ENCODE peak calls at places on chromosome 16, in six cellular contexts. One of them, this sample, is unnamed.

GRCh38 chr16:12392585-12393089 is 411.1 kb downstream of the CPPED1 start:
- DNase-seq in A549: no peak
- DNase-seq in HepG2: no peak
- DNase-seq in GM12878: no peak
- DNase-seq in endothelial cell of umbilical vein: no peak
- DNase-seq in K562: no peak
- DNase-seq in this sample: no peak

GRCh38 chr16:66926171-66926570 is 836 bp upstream of the RRAD start:
- DNase-seq in A549: no peak
- DNase-seq in HepG2: no peak
- DNase-seq in GM12878: no peak
- DNase-seq in endothelial cell of umbilical vein: no peak
- DNase-seq in K562: no peak
- DNase-seq in this sample: no peak

GRCh38 chr16:21574372-21574771 is 25.0 kb upstream of the METTL9 start:
- DNase-seq in A549: no peak
- DNase-seq in HepG2: no peak
- DNase-seq in GM12878: no peak
- DNase-seq in endothelial cell of umbilical vein: no peak
- DNase-seq in K562: no peak
- DNase-seq in this sample: no peak

GRCh38 chr16:51938861-51939260 is 608.1 kb downstream of the TOX3 start:
- DNase-seq in A549: no peak
- DNase-seq in HepG2: no peak
- DNase-seq in GM12878: no peak
- DNase-seq in endothelial cell of umbilical vein: no peak
- DNase-seq in K562: no peak
- DNase-seq in this sample: no peak

GRCh38 chr16:8660841-8661301 is 13.5 kb upstream of the ABAT start:
- DNase-seq in A549: peak
- DNase-seq in HepG2: peak
- DNase-seq in GM12878: no peak
- DNase-seq in endothelial cell of umbilical vein: peak
- DNase-seq in K562: peak
- DNase-seq in this sample: peak

GRCh38 chr16:84660973-84661372 is 12.7 kb downstream of the KLHL36 start:
- DNase-seq in A549: no peak
- DNase-seq in HepG2: no peak
- DNase-seq in GM12878: no peak
- DNase-seq in endothelial cell of umbilical vein: peak
- DNase-seq in K562: no peak
- DNase-seq in this sample: no peak

GRCh38 chr16:28309811-28310311 is 17.5 kb downstream of the SBK1 start:
- DNase-seq in A549: no peak
- DNase-seq in HepG2: no peak
- DNase-seq in GM12878: no peak
- DNase-seq in endothelial cell of umbilical vein: no peak
- DNase-seq in K562: peak
- DNase-seq in this sample: peak

GRCh38 chr16:72125635-72126428 is 32.2 kb downstream of the DHX38 start:
- DNase-seq in A549: no peak
- DNase-seq in HepG2: no peak
- DNase-seq in GM12878: no peak
- DNase-seq in endothelial cell of umbilical vein: no peak
- DNase-seq in K562: no peak
- DNase-seq in this sample: peak

GRCh38 chr16:28100810-28101532 is 37.5 kb upstream of the GSG1L start:
- DNase-seq in A549: no peak
- DNase-seq in HepG2: no peak
- DNase-seq in GM12878: no peak
- DNase-seq in endothelial cell of umbilical vein: no peak
- DNase-seq in K562: no peak
- DNase-seq in this sample: no peak

GRCh38 chr16:68380676-68381362 is 67.5 kb downstream of the SMPD3 start:
- DNase-seq in A549: no peak
- DNase-seq in HepG2: no peak
- DNase-seq in GM12878: no peak
- DNase-seq in endothelial cell of umbilical vein: no peak
- DNase-seq in K562: no peak
- DNase-seq in this sample: no peak

GRCh38 chr16:25192096-25192495 is 24.7 kb upstream of the AQP8 start:
- DNase-seq in A549: no peak
- DNase-seq in HepG2: no peak
- DNase-seq in GM12878: no peak
- DNase-seq in endothelial cell of umbilical vein: no peak
- DNase-seq in K562: no peak
- DNase-seq in this sample: no peak

GRCh38 chr16:50826797-50827316 is 85.0 kb downstream of the CYLD start:
- DNase-seq in A549: no peak
- DNase-seq in HepG2: no peak
- DNase-seq in GM12878: no peak
- DNase-seq in endothelial cell of umbilical vein: no peak
- DNase-seq in K562: no peak
- DNase-seq in this sample: no peak

GRCh38 chr16:84013787-84014569 is 28.6 kb downstream of the SLC38A8 start:
- DNase-seq in A549: peak
- DNase-seq in HepG2: peak
- DNase-seq in GM12878: peak
- DNase-seq in endothelial cell of umbilical vein: peak
- DNase-seq in K562: peak
- DNase-seq in this sample: peak

GRCh38 chr16:12177643-12178042 is 201.1 kb downstream of the SNX29 start:
- DNase-seq in A549: no peak
- DNase-seq in HepG2: no peak
- DNase-seq in GM12878: no peak
- DNase-seq in endothelial cell of umbilical vein: no peak
- DNase-seq in K562: no peak
- DNase-seq in this sample: no peak

GRCh38 chr16:66842765-66843164 is 1.4 kb upstream of the CA7 start:
- DNase-seq in A549: no peak
- DNase-seq in HepG2: no peak
- DNase-seq in GM12878: no peak
- DNase-seq in endothelial cell of umbilical vein: no peak
- DNase-seq in K562: no peak
- DNase-seq in this sample: no peak

GRCh38 chr16:70751593-70751992 is 49.4 kb downstream of the VAC14 start:
- DNase-seq in A549: no peak
- DNase-seq in HepG2: no peak
- DNase-seq in GM12878: no peak
- DNase-seq in endothelial cell of umbilical vein: no peak
- DNase-seq in K562: no peak
- DNase-seq in this sample: peak

GRCh38 chr16:67236551-67237395 is 9.8 kb downstream of the TMEM208 start:
- DNase-seq in A549: peak
- DNase-seq in HepG2: peak
- DNase-seq in GM12878: no peak
- DNase-seq in endothelial cell of umbilical vein: peak
- DNase-seq in K562: peak
- DNase-seq in this sample: peak

GRCh38 chr16:85863384-85863774 is 35.6 kb upstream of the IRF8 start:
- DNase-seq in A549: no peak
- DNase-seq in HepG2: no peak
- DNase-seq in GM12878: no peak
- DNase-seq in endothelial cell of umbilical vein: no peak
- DNase-seq in K562: no peak
- DNase-seq in this sample: no peak

GRCh38 chr16:12300946-12301500 is 324.5 kb downstream of the SNX29 start:
- DNase-seq in A549: no peak
- DNase-seq in HepG2: no peak
- DNase-seq in GM12878: no peak
- DNase-seq in endothelial cell of umbilical vein: no peak
- DNase-seq in K562: no peak
- DNase-seq in this sample: no peak

GRCh38 chr16:80045944-80046660 is 445.6 kb upstream of the MAF start:
- DNase-seq in A549: no peak
- DNase-seq in HepG2: no peak
- DNase-seq in GM12878: no peak
- DNase-seq in endothelial cell of umbilical vein: no peak
- DNase-seq in K562: no peak
- DNase-seq in this sample: no peak

GRCh38 chr16:4682616-4683254 is 10.6 kb upstream of the NUDT16L1 start:
- DNase-seq in A549: no peak
- DNase-seq in HepG2: peak
- DNase-seq in GM12878: no peak
- DNase-seq in endothelial cell of umbilical vein: no peak
- DNase-seq in K562: peak
- DNase-seq in this sample: peak

GRCh38 chr16:12308060-12308459 is 331.5 kb downstream of the SNX29 start:
- DNase-seq in A549: no peak
- DNase-seq in HepG2: no peak
- DNase-seq in GM12878: no peak
- DNase-seq in endothelial cell of umbilical vein: no peak
- DNase-seq in K562: no peak
- DNase-seq in this sample: no peak

GRCh38 chr16:30782486-30783279 is 4.3 kb downstream of the ZNF629 start:
- DNase-seq in A549: no peak
- DNase-seq in HepG2: no peak
- DNase-seq in GM12878: no peak
- DNase-seq in endothelial cell of umbilical vein: no peak
- DNase-seq in K562: no peak
- DNase-seq in this sample: no peak

DNA sequence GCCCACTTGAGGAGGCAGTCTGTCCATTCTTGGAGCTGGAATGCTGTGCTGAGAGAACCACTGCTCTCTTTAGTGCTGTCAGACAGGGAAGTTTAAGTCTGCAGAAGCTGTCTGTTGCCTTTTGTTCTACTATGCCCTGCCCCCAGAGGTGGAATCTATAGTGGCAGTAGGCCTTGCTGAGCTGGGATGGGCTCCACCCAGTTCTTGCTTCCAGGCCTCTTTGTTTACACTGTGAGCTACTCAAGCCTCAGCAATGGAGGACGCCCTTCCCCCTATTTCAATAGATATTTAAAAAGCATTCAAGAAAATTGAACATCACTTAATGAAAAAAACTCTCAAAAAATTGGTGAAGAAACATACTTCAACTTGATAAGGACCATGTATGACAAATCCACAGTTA is 313.5 kb downstream of the PHKB start:
- DNase-seq in A549: no peak
- DNase-seq in HepG2: peak
- DNase-seq in GM12878: no peak
- DNase-seq in endothelial cell of umbilical vein: no peak
- DNase-seq in K562: no peak
- DNase-seq in this sample: no peak
- TF ChIP-seq MAX in A549: no peak
- TF ChIP-seq MAX in HepG2: no peak
- TF ChIP-seq MAX in GM12878: no peak
- TF ChIP-seq MAX in endothelial cell of umbilical vein: no peak
- TF ChIP-seq MAX in K562: no peak
- TF ChIP-seq MAX in this sample: no peak

DNA sequence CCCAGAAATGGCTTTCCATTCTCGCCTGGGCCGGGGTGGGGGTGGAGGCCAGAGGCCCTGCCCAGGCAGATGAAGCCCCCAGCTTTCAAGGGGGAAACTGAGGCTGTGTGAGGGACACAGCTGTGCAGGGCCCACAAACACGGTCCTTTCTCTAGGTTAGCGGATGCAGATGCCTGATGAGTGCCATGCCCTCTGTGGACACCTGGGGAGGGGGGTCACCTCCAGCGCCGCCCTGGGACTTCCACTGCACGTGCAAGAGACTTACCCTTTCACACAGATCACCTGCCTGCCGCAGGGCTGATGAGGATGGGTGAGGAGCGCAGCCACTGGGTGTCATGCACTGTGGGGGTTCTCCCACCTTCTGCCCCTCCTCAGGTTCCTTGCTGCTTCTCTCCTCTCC is 2.6 kb upstream of the ANTKMT start:
- DNase-seq in A549: no peak
- DNase-seq in HepG2: no peak
- DNase-seq in GM12878: no peak
- DNase-seq in endothelial cell of umbilical vein: no peak
- DNase-seq in K562: no peak
- DNase-seq in this sample: no peak
- TF ChIP-seq POLR2A in A549: peak
- TF ChIP-seq POLR2A in HepG2: no peak
- TF ChIP-seq POLR2A in GM12878: no peak
- TF ChIP-seq POLR2A in endothelial cell of umbilical vein: no peak
- TF ChIP-seq POLR2A in K562: no peak
- TF ChIP-seq POLR2A in this sample: no peak

DNA sequence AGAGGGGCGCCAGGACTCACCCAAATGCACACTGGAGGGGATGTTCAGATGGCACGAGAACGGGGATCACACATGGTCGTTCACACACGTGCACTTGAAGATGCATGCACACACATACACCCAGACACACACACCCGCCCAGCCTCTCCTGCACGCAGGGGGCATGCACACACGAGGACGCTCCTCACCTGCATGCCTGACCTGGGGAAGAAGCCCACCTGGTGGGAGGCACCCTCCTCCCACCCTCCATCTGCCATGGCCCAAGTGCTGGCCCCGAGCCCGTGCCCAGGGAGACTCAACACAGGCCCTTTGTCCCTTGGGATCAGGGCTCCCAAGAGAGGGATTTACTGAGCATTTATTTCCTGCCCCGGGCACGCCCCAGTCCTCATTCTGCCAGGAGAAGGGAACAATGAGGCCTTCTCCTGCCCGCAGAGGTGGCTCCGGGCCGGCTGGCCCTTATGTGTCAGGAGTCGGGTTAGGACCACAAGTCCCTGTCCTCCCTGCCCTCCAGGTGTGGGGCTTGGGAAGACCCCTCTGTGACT is 2.2 kb upstream of the PRSS21 start:
- DNase-seq in A549: no peak
- DNase-seq in HepG2: no peak
- DNase-seq in GM12878: no peak
- DNase-seq in endothelial cell of umbilical vein: no peak
- DNase-seq in K562: no peak
- DNase-seq in this sample: no peak
- TF ChIP-seq MYC in A549: no peak
- TF ChIP-seq MYC in HepG2: no peak
- TF ChIP-seq MYC in GM12878: no peak
- TF ChIP-seq MYC in endothelial cell of umbilical vein: no peak
- TF ChIP-seq MYC in K562: no peak
- TF ChIP-seq MYC in this sample: no peak

DNA sequence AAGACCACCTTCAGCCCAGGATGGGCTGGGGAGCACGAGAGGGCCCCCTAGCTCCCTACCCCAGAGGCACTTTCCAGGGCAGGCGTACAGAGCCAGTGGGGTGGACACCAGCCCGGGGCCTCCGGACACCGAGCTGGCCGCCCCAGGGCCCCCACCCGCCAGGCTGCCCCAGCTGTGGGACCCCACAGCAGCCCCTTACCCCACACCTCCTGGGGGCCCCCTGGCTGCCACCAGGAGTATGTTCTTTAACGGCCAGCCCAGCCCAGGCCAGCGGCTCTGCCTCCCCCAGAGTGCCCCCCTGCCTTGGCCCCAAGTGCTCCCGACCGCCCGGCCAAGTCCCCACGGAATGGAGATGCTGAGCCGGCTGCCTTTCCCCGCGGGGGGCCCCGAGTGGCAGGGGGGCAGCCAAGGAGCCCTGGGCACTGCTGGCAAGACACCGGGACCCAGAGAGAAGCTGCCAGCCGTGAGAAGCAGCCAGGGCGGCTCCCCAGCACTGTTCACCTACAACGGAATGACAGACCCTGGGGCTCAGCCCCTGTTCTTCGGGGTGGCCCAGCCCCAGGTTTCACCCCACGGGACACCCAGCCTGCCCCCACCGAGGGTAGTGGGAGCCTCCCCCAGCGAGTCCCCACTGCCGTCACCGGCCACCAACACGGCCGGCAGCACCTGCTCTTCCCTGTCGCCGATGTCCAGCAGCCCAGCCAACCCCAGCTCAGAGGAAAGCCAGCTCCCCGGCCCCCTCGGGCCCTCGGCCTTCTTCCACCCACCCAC is 24.3 kb upstream of the ZFPM1 start:
- DNase-seq in A549: no peak
- DNase-seq in HepG2: no peak
- DNase-seq in GM12878: no peak
- DNase-seq in endothelial cell of umbilical vein: no peak
- DNase-seq in K562: no peak
- DNase-seq in this sample: no peak
- TF ChIP-seq MAX in A549: no peak
- TF ChIP-seq MAX in HepG2: no peak
- TF ChIP-seq MAX in GM12878: no peak
- TF ChIP-seq MAX in endothelial cell of umbilical vein: no peak
- TF ChIP-seq MAX in K562: no peak
- TF ChIP-seq MAX in this sample: no peak